ENCODE peak calls at places on chromosomes 5 and 9, in six cellular contexts. One of them, this sample, is unnamed.

GRCh38 chr9:121699271-121700164 is 48.1 kb downstream of the DAB2IP start:
- DNase-seq in HFF-Myc: no peak
- DNase-seq in activated CD4-positive, alpha-beta T cell treated with anti-CD3 and anti-CD28 coated beads, Interleukin-2, amount 50 U/mL, for 1 hour: no peak
- DNase-seq in hypothalamus: peak
- DNase-seq in Ammon's horn: no peak
- DNase-seq in sciatic nerve: peak
- DNase-seq in this sample: peak

GRCh38 chr9:71663931-71664459 is 104.3 kb downstream of the CEMIP2 start:
- DNase-seq in activated CD4-positive, alpha-beta T cell treated with anti-CD3 and anti-CD28 coated beads, Interleukin-2, amount 50 U/mL, for 1 hour: no peak
- DNase-seq in sciatic nerve: no peak
- DNase-seq in hypothalamus: no peak
- DNase-seq in HFF-Myc: no peak
- DNase-seq in Ammon's horn: no peak
- DNase-seq in this sample: no peak

GRCh38 chr5:143698534-143698933 is 113.4 kb upstream of the HMHB1 start:
- DNase-seq in sciatic nerve: no peak
- DNase-seq in activated CD4-positive, alpha-beta T cell treated with anti-CD3 and anti-CD28 coated beads, Interleukin-2, amount 50 U/mL, for 1 hour: no peak
- DNase-seq in hypothalamus: no peak
- DNase-seq in HFF-Myc: no peak
- DNase-seq in Ammon's horn: no peak
- DNase-seq in this sample: no peak

GRCh38 chr5:376951-377325 is 55.4 kb downstream of the AHRR start:
- DNase-seq in activated CD4-positive, alpha-beta T cell treated with anti-CD3 and anti-CD28 coated beads, Interleukin-2, amount 50 U/mL, for 1 hour: no peak
- DNase-seq in HFF-Myc: no peak
- DNase-seq in Ammon's horn: no peak
- DNase-seq in hypothalamus: no peak
- DNase-seq in sciatic nerve: peak
- DNase-seq in this sample: peak

GRCh38 chr5:132019857-132020555 is 8.5 kb upstream of the ACSL6 start:
- DNase-seq in activated CD4-positive, alpha-beta T cell treated with anti-CD3 and anti-CD28 coated beads, Interleukin-2, amount 50 U/mL, for 1 hour: peak
- DNase-seq in HFF-Myc: no peak
- DNase-seq in Ammon's horn: peak
- DNase-seq in hypothalamus: no peak
- DNase-seq in sciatic nerve: no peak
- DNase-seq in this sample: peak

GRCh38 chr5:128009399-128009798 is 74.2 kb upstream of the SLC12A2 start:
- DNase-seq in Ammon's horn: no peak
- DNase-seq in activated CD4-positive, alpha-beta T cell treated with anti-CD3 and anti-CD28 coated beads, Interleukin-2, amount 50 U/mL, for 1 hour: no peak
- DNase-seq in HFF-Myc: no peak
- DNase-seq in hypothalamus: no peak
- DNase-seq in sciatic nerve: no peak
- DNase-seq in this sample: no peak

GRCh38 chr9:114432323-114433067 is 44.7 kb upstream of the AKNA start:
- DNase-seq in HFF-Myc: no peak
- DNase-seq in Ammon's horn: no peak
- DNase-seq in hypothalamus: no peak
- DNase-seq in sciatic nerve: no peak
- DNase-seq in activated CD4-positive, alpha-beta T cell treated with anti-CD3 and anti-CD28 coated beads, Interleukin-2, amount 50 U/mL, for 1 hour: no peak
- DNase-seq in this sample: peak

GRCh38 chr5:72067682-72068470 is 39.4 kb upstream of the MAP1B start:
- DNase-seq in hypothalamus: no peak
- DNase-seq in HFF-Myc: peak
- DNase-seq in sciatic nerve: no peak
- DNase-seq in Ammon's horn: no peak
- DNase-seq in activated CD4-positive, alpha-beta T cell treated with anti-CD3 and anti-CD28 coated beads, Interleukin-2, amount 50 U/mL, for 1 hour: no peak
- DNase-seq in this sample: no peak

GRCh38 chr5:157265714-157266285 is at the start of gene CYFIP2:
- DNase-seq in hypothalamus: peak
- DNase-seq in HFF-Myc: no peak
- DNase-seq in activated CD4-positive, alpha-beta T cell treated with anti-CD3 and anti-CD28 coated beads, Interleukin-2, amount 50 U/mL, for 1 hour: peak
- DNase-seq in sciatic nerve: peak
- DNase-seq in Ammon's horn: peak
- DNase-seq in this sample: peak

GRCh38 chr5:62578540-62578939 is at the start of gene LRRC70:
- DNase-seq in activated CD4-positive, alpha-beta T cell treated with anti-CD3 and anti-CD28 coated beads, Interleukin-2, amount 50 U/mL, for 1 hour: no peak
- DNase-seq in sciatic nerve: no peak
- DNase-seq in hypothalamus: no peak
- DNase-seq in HFF-Myc: peak
- DNase-seq in Ammon's horn: peak
- DNase-seq in this sample: no peak

GRCh38 chr5:118529361-118530154 is 458.8 kb downstream of the DTWD2 start:
- DNase-seq in sciatic nerve: no peak
- DNase-seq in hypothalamus: no peak
- DNase-seq in HFF-Myc: no peak
- DNase-seq in Ammon's horn: no peak
- DNase-seq in activated CD4-positive, alpha-beta T cell treated with anti-CD3 and anti-CD28 coated beads, Interleukin-2, amount 50 U/mL, for 1 hour: no peak
- DNase-seq in this sample: no peak

GRCh38 chr9:137286980-137287383 is 9.5 kb downstream of the TOR4A start:
- DNase-seq in Ammon's horn: no peak
- DNase-seq in hypothalamus: no peak
- DNase-seq in HFF-Myc: no peak
- DNase-seq in activated CD4-positive, alpha-beta T cell treated with anti-CD3 and anti-CD28 coated beads, Interleukin-2, amount 50 U/mL, for 1 hour: no peak
- DNase-seq in sciatic nerve: no peak
- DNase-seq in this sample: peak

GRCh38 chr5:115209279-115209678 is 39.6 kb upstream of the TRIM36 start:
- DNase-seq in HFF-Myc: no peak
- DNase-seq in activated CD4-positive, alpha-beta T cell treated with anti-CD3 and anti-CD28 coated beads, Interleukin-2, amount 50 U/mL, for 1 hour: peak
- DNase-seq in hypothalamus: no peak
- DNase-seq in sciatic nerve: no peak
- DNase-seq in Ammon's horn: peak
- DNase-seq in this sample: no peak

GRCh38 chr5:173875189-173875588 is 13.0 kb upstream of the CPEB4 start:
- DNase-seq in sciatic nerve: no peak
- DNase-seq in Ammon's horn: no peak
- DNase-seq in HFF-Myc: no peak
- DNase-seq in hypothalamus: no peak
- DNase-seq in activated CD4-positive, alpha-beta T cell treated with anti-CD3 and anti-CD28 coated beads, Interleukin-2, amount 50 U/mL, for 1 hour: no peak
- DNase-seq in this sample: no peak

GRCh38 chr9:110050925-110051355 is 157.0 kb downstream of the C9orf152 start:
- DNase-seq in sciatic nerve: no peak
- DNase-seq in activated CD4-positive, alpha-beta T cell treated with anti-CD3 and anti-CD28 coated beads, Interleukin-2, amount 50 U/mL, for 1 hour: no peak
- DNase-seq in hypothalamus: no peak
- DNase-seq in Ammon's horn: no peak
- DNase-seq in HFF-Myc: no peak
- DNase-seq in this sample: no peak

GRCh38 chr9:34654317-34655083 is 2.5 kb downstream of the IL11RA start:
- DNase-seq in Ammon's horn: peak
- DNase-seq in hypothalamus: peak
- DNase-seq in sciatic nerve: peak
- DNase-seq in activated CD4-positive, alpha-beta T cell treated with anti-CD3 and anti-CD28 coated beads, Interleukin-2, amount 50 U/mL, for 1 hour: no peak
- DNase-seq in HFF-Myc: peak
- DNase-seq in this sample: peak

GRCh38 chr9:112970939-112971338 is 41.1 kb downstream of the ZNF883 start:
- DNase-seq in sciatic nerve: no peak
- DNase-seq in HFF-Myc: no peak
- DNase-seq in hypothalamus: no peak
- DNase-seq in Ammon's horn: no peak
- DNase-seq in activated CD4-positive, alpha-beta T cell treated with anti-CD3 and anti-CD28 coated beads, Interleukin-2, amount 50 U/mL, for 1 hour: no peak
- DNase-seq in this sample: no peak

GRCh38 chr9:37692622-37693221 is 42.0 kb downstream of the FRMPD1 start:
- DNase-seq in hypothalamus: no peak
- DNase-seq in sciatic nerve: no peak
- DNase-seq in activated CD4-positive, alpha-beta T cell treated with anti-CD3 and anti-CD28 coated beads, Interleukin-2, amount 50 U/mL, for 1 hour: no peak
- DNase-seq in Ammon's horn: no peak
- DNase-seq in HFF-Myc: no peak
- DNase-seq in this sample: no peak

GRCh38 chr5:171093598-171093997 is 215.4 kb upstream of the TLX3 start:
- DNase-seq in hypothalamus: no peak
- DNase-seq in Ammon's horn: no peak
- DNase-seq in sciatic nerve: no peak
- DNase-seq in activated CD4-positive, alpha-beta T cell treated with anti-CD3 and anti-CD28 coated beads, Interleukin-2, amount 50 U/mL, for 1 hour: no peak
- DNase-seq in HFF-Myc: no peak
- DNase-seq in this sample: no peak

GRCh38 chr5:14744296-14745187 is 80.0 kb downstream of the OTULIN start:
- DNase-seq in Ammon's horn: no peak
- DNase-seq in activated CD4-positive, alpha-beta T cell treated with anti-CD3 and anti-CD28 coated beads, Interleukin-2, amount 50 U/mL, for 1 hour: no peak
- DNase-seq in hypothalamus: no peak
- DNase-seq in sciatic nerve: no peak
- DNase-seq in HFF-Myc: no peak
- DNase-seq in this sample: no peak